ENCODE peak calls at places on chromosomes 6 and 20, in ten cellular contexts. M is Panc1, E is IMR-90, F is colonic mucosa, V is brain microvascular endothelial cell, H is endodermal cell, B is foreskin fibroblast, Z is lower lobe of right lung, P is CD14-positive monocyte, O is fibroblast of villous mesenchyme. R is an unnamed sample.

GRCh38 chr6:57216235-57217101 is 5.6 kb downstream of the RAB23 start:
- DNase-seq in M (no peak), E (peak), F (peak), V (no peak), H (no peak), B (no peak), Z (no peak), P (no peak), O (peak), R (no peak)

GRCh38 chr6:112205521-112206458 is 48.6 kb downstream of the LAMA4 start:
- DNase-seq in M (no peak), E (peak), F (no peak), V (peak), H (peak), B (peak), Z (no peak), P (no peak), O (no peak), R (no peak)

GRCh38 chr6:28589234-28589951 is 63.7 kb downstream of the GPX5 start:
- DNase-seq in M (peak), E (peak), F (peak), V (peak), H (peak), B (peak), Z (no peak), P (no peak), O (peak), R (no peak)

GRCh38 chr20:62133864-62134263 is 9.3 kb downstream of the PSMA7 start:
- DNase-seq in M (no peak), E (no peak), F (no peak), V (no peak), H (peak), B (no peak), Z (no peak), P (no peak), O (no peak), R (no peak)

GRCh38 chr6:33904050-33904827 is 100.4 kb upstream of the MLN start:
- DNase-seq in M (no peak), E (no peak), F (peak), V (no peak), H (no peak), B (no peak), Z (peak), P (no peak), O (no peak), R (no peak)

GRCh38 chr20:46945465-46945864 is 50.8 kb downstream of the EYA2 start:
- DNase-seq in M (no peak), E (peak), F (no peak), V (peak), H (peak), B (no peak), Z (no peak), P (no peak), O (peak), R (no peak)

GRCh38 chr20:47233333-47234188 is 122.9 kb downstream of the ZMYND8 start:
- DNase-seq in M (no peak), E (peak), F (no peak), V (no peak), H (no peak), B (peak), Z (no peak), P (no peak), O (peak), R (no peak)

GRCh38 chr6:63589955-63590411 is 17.7 kb downstream of the LOC128125822 start:
- DNase-seq in M (no peak), E (no peak), F (no peak), V (no peak), H (no peak), B (peak), Z (no peak), P (no peak), O (no peak), R (no peak)

GRCh38 chr20:22801528-22801927 is 217.2 kb upstream of the FOXA2 start:
- DNase-seq in M (no peak), E (no peak), F (no peak), V (no peak), H (no peak), B (peak), Z (no peak), P (no peak), O (peak), R (no peak)

GRCh38 chr6:53630533-53631269 is 34.9 kb downstream of the KLHL31 start:
- DNase-seq in M (no peak), E (no peak), F (no peak), V (no peak), H (no peak), B (no peak), Z (no peak), P (no peak), O (no peak), R (no peak)

GRCh38 chr20:709864-710761 is 34.5 kb upstream of the SCRT2 start:
- DNase-seq in M (no peak), E (no peak), F (no peak), V (no peak), H (peak), B (no peak), Z (no peak), P (no peak), O (no peak), R (peak)

GRCh38 chr6:75347797-75348610 is 63.4 kb upstream of the TMEM30A start:
- DNase-seq in M (no peak), E (peak), F (no peak), V (no peak), H (no peak), B (no peak), Z (no peak), P (no peak), O (peak), R (no peak)

GRCh38 chr20:8853805-8854338 is 215.0 kb upstream of the PLCB4 start:
- DNase-seq in M (peak), E (peak), F (peak), V (peak), H (peak), B (peak), Z (no peak), P (no peak), O (peak), R (peak)

DNA sequence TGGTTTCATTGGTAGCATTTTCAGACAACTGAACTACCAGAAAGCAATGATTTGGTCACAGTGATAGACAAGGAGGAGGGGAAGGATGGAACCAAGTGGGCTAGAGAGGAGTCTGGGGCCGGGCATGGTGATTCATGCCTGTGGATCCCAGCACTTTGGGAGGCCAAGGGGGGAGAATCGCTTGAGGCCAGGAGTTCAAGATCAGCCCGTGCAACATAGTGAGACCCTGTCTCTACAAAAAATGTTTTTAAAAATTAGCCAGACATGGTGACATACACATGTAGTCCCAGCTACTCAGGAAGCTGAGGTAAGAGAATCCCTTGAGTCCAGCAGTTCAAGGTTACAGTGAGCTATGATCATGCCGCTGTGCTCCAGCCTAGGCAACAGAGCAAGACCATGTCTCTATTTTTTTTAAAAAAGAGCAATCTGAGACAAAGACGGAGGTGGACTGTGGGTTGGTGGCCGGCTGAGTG is 70.6 kb downstream of the SYCP2L start:
- DNase-seq in M (no peak), E (no peak), F (no peak), V (no peak), H (no peak), B (no peak), Z (no peak), P (no peak), O (no peak), R (no peak)
- TF ChIP-seq CTCF in M (no peak), E (no peak), F (no peak), V (no peak), H (no peak), B (no peak), Z (no peak), P (no peak), O (no peak), R (no peak)

GRCh38 chr20:49594143-49594928 is 26.4 kb upstream of the PTGIS start:
- DNase-seq in M (no peak), E (peak), F (no peak), V (peak), H (no peak), B (peak), Z (no peak), P (no peak), O (peak), R (no peak)
- TF ChIP-seq CTCF in M (no peak), E (no peak), F (no peak), V (no peak), H (no peak), B (no peak), Z (no peak), P (no peak), O (no peak), R (no peak)

DNA sequence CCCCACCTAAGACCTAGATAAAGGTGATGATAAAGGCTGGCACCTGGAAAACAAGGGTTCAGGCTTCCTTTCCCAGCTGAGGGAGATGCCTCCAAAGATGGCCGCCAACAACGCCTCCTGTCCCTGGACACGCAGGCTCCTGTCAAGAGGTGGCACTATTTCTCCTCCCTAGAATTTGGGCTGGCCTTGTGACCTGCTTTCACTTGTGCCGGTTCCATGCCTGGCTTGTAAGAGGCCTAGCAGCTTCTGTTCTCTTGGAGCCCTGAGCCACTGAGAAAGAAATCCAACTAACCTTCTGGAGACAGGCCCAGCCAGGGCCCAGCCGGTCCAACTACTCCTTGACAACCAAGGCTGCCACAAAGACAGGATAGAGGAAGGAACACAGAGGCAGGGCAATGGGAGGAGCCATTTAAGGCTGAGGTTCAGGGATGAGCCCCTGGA is 60.2 kb upstream of the RALY start:
- DNase-seq in M (peak), E (peak), F (peak), V (peak), H (peak), B (peak), Z (peak), P (peak), O (peak), R (no peak)
- TF ChIP-seq CTCF in M (no peak), E (peak), F (peak), V (peak), H (peak), B (peak), Z (peak), P (peak), O (peak), R (peak)

GRCh38 chr6:127554435-127555006 is 22.5 kb upstream of the C6orf58 start:
- DNase-seq in M (no peak), E (peak), F (no peak), V (peak), H (peak), B (peak), Z (no peak), P (no peak), O (peak), R (no peak)
- TF ChIP-seq CTCF in M (peak), E (peak), F (no peak), V (peak), H (peak), B (peak), Z (peak), P (no peak), O (peak), R (peak)

GRCh38 chr20:34704177-34705007 is at the start of gene TP53INP2:
- DNase-seq in M (no peak), E (peak), F (peak), V (peak), H (peak), B (peak), Z (peak), P (peak), O (peak), R (peak)

GRCh38 chr20:34705008-34705382 is 851 bp downstream of the TP53INP2 start:
- DNase-seq in M (no peak), E (no peak), F (no peak), V (peak), H (no peak), B (no peak), Z (no peak), P (no peak), O (no peak), R (no peak)

GRCh38 chr20:34706912-34707784 is 3.0 kb downstream of the TP53INP2 start:
- DNase-seq in M (no peak), E (no peak), F (no peak), V (no peak), H (no peak), B (no peak), Z (no peak), P (no peak), O (no peak), R (no peak)

GRCh38 chr20:34706022-34706875 is 2.1 kb downstream of the TP53INP2 start:
- DNase-seq in M (no peak), E (no peak), F (no peak), V (no peak), H (no peak), B (no peak), Z (no peak), P (no peak), O (no peak), R (no peak)

GRCh38 chr20:34705383-34706021 is 1.4 kb downstream of the TP53INP2 start:
- DNase-seq in M (no peak), E (peak), F (peak), V (peak), H (peak), B (peak), Z (no peak), P (peak), O (peak), R (no peak)
- TF ChIP-seq CTCF in M (no peak), E (peak), F (no peak), V (no peak), H (peak), B (peak), Z (no peak), P (peak), O (peak), R (no peak)